ENCODE peak calls at places on chromosomes 16 and 17, in ten cellular contexts. R is cardiac muscle cell; D is BE2C; H is WERI-Rb-1; T is sigmoid colon; L is SW480; V is stimulated activated CD8-positive, alpha-beta memory T cell treated with anti-CD3 and anti-CD28 coated beads, Interleukin-7, amount 100 ng/mL, for 24 hours; F is endodermal cell; Y is bronchial epithelial cell; A is Jurkat, Clone E6-1. S is an unnamed sample.

GRCh38 chr17:29059281-29059680 is 16.3 kb downstream of the PIPOX start:
- DNase-seq in D (no peak), Y (peak), F (no peak), H (no peak), T (no peak), R (peak), L (peak), A (no peak), V (no peak), S (no peak)

GRCh38 chr17:28760987-28761562 is 17.3 kb downstream of the TRAF4 start:
- DNase-seq in F (peak), Y (peak), A (no peak), L (no peak), T (peak), H (no peak), D (no peak), R (peak), V (no peak), S (peak)

GRCh38 chr17:80884811-80885210 is 106.8 kb upstream of the CHMP6 start:
- DNase-seq in R (no peak), T (peak), L (no peak), H (no peak), A (no peak), Y (no peak), F (no peak), V (no peak), D (no peak), S (no peak)

GRCh38 chr16:70777496-70777895 is 23.5 kb downstream of the VAC14 start:
- DNase-seq in T (no peak), Y (no peak), F (no peak), R (no peak), V (no peak), A (no peak), H (no peak), D (no peak), L (no peak), S (no peak)

GRCh38 chr17:74274060-74274702 is at the start of gene DNAI2:
- DNase-seq in V (no peak), D (peak), Y (no peak), A (no peak), R (peak), L (no peak), H (no peak), F (peak), T (no peak), S (no peak)

GRCh38 chr16:24102120-24102740 is 153.9 kb upstream of the CACNG3 start:
- DNase-seq in L (no peak), F (peak), D (no peak), T (no peak), Y (no peak), R (no peak), V (no peak), H (no peak), A (peak), S (no peak)

GRCh38 chr16:21603920-21604319 is 4.5 kb downstream of the METTL9 start:
- DNase-seq in V (no peak), H (peak), T (no peak), F (no peak), L (no peak), A (no peak), R (no peak), Y (no peak), D (peak), S (no peak)

GRCh38 chr16:47578573-47578972 is 117.4 kb downstream of the PHKB start:
- DNase-seq in Y (peak), R (no peak), H (no peak), V (no peak), A (no peak), T (no peak), F (no peak), L (no peak), D (no peak), S (no peak)

GRCh38 chr17:29720471-29720990 is 97.8 kb upstream of the CORO6 start:
- DNase-seq in A (no peak), T (no peak), R (no peak), Y (no peak), F (no peak), V (no peak), H (no peak), L (no peak), D (no peak), S (no peak)

GRCh38 chr16:3698941-3699340 is 18.4 kb downstream of the TRAP1 start:
- DNase-seq in R (peak), F (no peak), L (no peak), D (no peak), A (peak), T (no peak), Y (no peak), H (no peak), V (no peak), S (no peak)

GRCh38 chr17:76873856-76874255 is 5.7 kb downstream of the MGAT5B start:
- DNase-seq in R (no peak), D (no peak), Y (no peak), H (no peak), L (no peak), A (no peak), F (no peak), V (no peak), T (no peak), S (no peak)

GRCh38 chr17:63358111-63358839 is 87.8 kb downstream of the CYB561 start:
- DNase-seq in Y (peak), A (no peak), H (no peak), D (no peak), T (no peak), F (no peak), L (no peak), V (no peak), R (peak), S (peak)

GRCh38 chr16:72985148-72985882 is 62.6 kb downstream of the ZFHX3 start:
- DNase-seq in H (no peak), V (no peak), T (peak), D (no peak), Y (no peak), F (peak), A (no peak), R (peak), L (no peak), S (no peak)

GRCh38 chr17:50918933-50919296 is 52.8 kb upstream of the TOB1 start:
- DNase-seq in V (no peak), D (no peak), L (no peak), T (no peak), A (no peak), R (no peak), H (no peak), Y (peak), F (no peak), S (no peak)

GRCh38 chr17:31425646-31426045 is 34.2 kb downstream of the RAB11FIP4 start:
- DNase-seq in V (no peak), R (no peak), A (no peak), T (no peak), D (peak), F (peak), L (no peak), H (peak), Y (no peak), S (no peak)

GRCh38 chr16:57017251-57017650 is 27.9 kb downstream of the NLRC5 start:
- DNase-seq in R (peak), V (no peak), D (no peak), F (no peak), H (no peak), L (peak), A (no peak), T (peak), Y (peak), S (peak)

GRCh38 chr17:2964831-2965230 is 98.6 kb downstream of the OR1D5 start:
- DNase-seq in L (no peak), H (no peak), R (no peak), T (no peak), V (no peak), F (peak), Y (no peak), A (no peak), D (no peak), S (no peak)

GRCh38 chr16:19601083-19601976 is 45.8 kb downstream of the VPS35L start:
- DNase-seq in A (peak), D (peak), T (no peak), H (peak), V (no peak), F (peak), Y (peak), L (peak), R (peak), S (peak)

GRCh38 chr17:43984521-43984920 is 19.9 kb upstream of the NAGS start:
- DNase-seq in T (no peak), H (no peak), Y (no peak), V (no peak), F (peak), R (no peak), L (no peak), A (no peak), D (no peak), S (no peak)

GRCh38 chr16:56029026-56029425 is 153.9 kb upstream of the CES5A start:
- DNase-seq in Y (no peak), D (no peak), R (no peak), F (peak), H (no peak), T (no peak), V (no peak), L (no peak), A (no peak), S (no peak)

GRCh38 chr16:13041646-13042045 is 140.2 kb downstream of the SHISA9 start:
- DNase-seq in D (no peak), Y (no peak), T (no peak), V (no peak), F (no peak), R (no peak), H (peak), L (no peak), A (no peak), S (no peak)

GRCh38 chr17:80064696-80065095 is 28.3 kb downstream of the CCDC40 start:
- DNase-seq in T (no peak), A (no peak), L (no peak), H (no peak), F (no peak), Y (no peak), R (no peak), V (no peak), D (no peak), S (no peak)

GRCh38 chr16:85851034-85851780 is 47.8 kb upstream of the IRF8 start:
- DNase-seq in V (no peak), F (peak), A (no peak), D (no peak), Y (peak), L (no peak), T (peak), H (no peak), R (no peak), S (no peak)

GRCh38 chr16:31472559-31473203 is 729 bp downstream of the TGFB1I1 start:
- DNase-seq in H (peak), D (peak), A (no peak), R (peak), V (no peak), L (peak), T (peak), Y (peak), F (peak), S (peak)

GRCh38 chr16:85393674-85394510 is 219.2 kb upstream of the GSE1 start:
- DNase-seq in Y (no peak), D (peak), A (no peak), L (no peak), T (peak), V (peak), R (peak), F (peak), H (peak), S (no peak)

GRCh38 chr16:50740747-50741146 is 1.1 kb upstream of the CYLD start:
- DNase-seq in F (no peak), T (no peak), A (no peak), V (no peak), R (no peak), L (peak), D (no peak), H (no peak), Y (peak), S (peak)

GRCh38 chr17:74201250-74201649 is 2.2 kb upstream of the RPL38 start:
- DNase-seq in D (peak), F (no peak), T (peak), L (no peak), V (no peak), H (no peak), Y (peak), R (peak), A (no peak), S (no peak)

GRCh38 chr17:2222901-2223616 is 80.5 kb downstream of the SMG6 start:
- DNase-seq in L (no peak), A (no peak), V (peak), R (peak), H (peak), Y (peak), F (no peak), D (no peak), T (peak), S (no peak)

GRCh38 chr17:42023524-42024349 is 3.8 kb downstream of the NKIRAS2 start:
- DNase-seq in H (no peak), R (peak), A (no peak), D (no peak), Y (no peak), V (no peak), L (no peak), T (peak), F (no peak), S (no peak)

GRCh38 chr17:5203908-5204294 is 12.2 kb upstream of the ZNF594 start:
- DNase-seq in A (no peak), D (no peak), H (no peak), R (peak), Y (peak), T (no peak), F (no peak), L (no peak), V (no peak), S (no peak)

GRCh38 chr16:77009453-77009852 is 181.5 kb upstream of the MON1B start:
- DNase-seq in R (no peak), L (no peak), D (peak), V (no peak), T (no peak), A (peak), H (no peak), Y (no peak), F (no peak), S (no peak)

GRCh38 chr17:82039695-82040299 is 2.3 kb upstream of the DCXR start:
- DNase-seq in H (no peak), D (no peak), A (no peak), R (no peak), V (no peak), F (no peak), Y (no peak), T (no peak), L (no peak), S (no peak)

GRCh38 chr16:67395458-67396158 is 2.3 kb upstream of the TPPP3 start:
- DNase-seq in H (peak), D (peak), A (no peak), L (peak), V (no peak), T (peak), Y (peak), R (no peak), F (no peak), S (no peak)

GRCh38 chr17:77391668-77392375 is 251.1 kb downstream of the SEC14L1 start:
- DNase-seq in R (peak), F (peak), T (peak), H (no peak), D (no peak), V (no peak), A (no peak), L (peak), Y (peak), S (no peak)

GRCh38 chr16:81266680-81267095 is 28.2 kb downstream of the BCO1 start:
- DNase-seq in D (peak), T (no peak), L (peak), Y (peak), V (no peak), F (no peak), A (peak), H (no peak), R (peak), S (no peak)

GRCh38 chr17:182164-182751 is 808 bp upstream of the DOC2B start:
- DNase-seq in F (no peak), L (peak), A (no peak), R (peak), T (no peak), Y (peak), V (no peak), H (peak), D (no peak), S (no peak)

GRCh38 chr17:59572301-59572924 is 7.0 kb downstream of the DHX40 start:
- DNase-seq in V (no peak), D (no peak), F (no peak), H (no peak), L (no peak), Y (no peak), R (peak), T (no peak), A (no peak), S (no peak)

GRCh38 chr17:42363767-42364585 is 24.3 kb downstream of the STAT3 start:
- DNase-seq in T (no peak), Y (no peak), V (no peak), F (no peak), R (peak), D (no peak), A (no peak), H (no peak), L (no peak), S (peak)

GRCh38 chr17:39738568-39738901 is 797 bp downstream of the GRB7 start:
- DNase-seq in T (no peak), L (peak), R (no peak), F (peak), D (no peak), A (no peak), H (no peak), V (no peak), Y (peak), S (no peak)